ENCODE peak calls at places on chromosomes 12 and 14, in nine cellular contexts. Y, D, A, J, O, P, U, X and L are unnamed samples.

GRCh38 chr12:51262758-51263177 is 7.4 kb downstream of the SMAGP start:
- DNase-seq in D (peak), A (peak), P (peak), U (peak), Y (peak), O (no peak), X (no peak), J (no peak), L (peak)

GRCh38 chr12:97716356-97716755 is 253.8 kb downstream of the RMST start:
- DNase-seq in P (no peak), Y (peak), U (no peak), O (no peak), J (no peak), D (peak), A (no peak), X (no peak), L (peak)

GRCh38 chr14:101861464-101861863 is 100.0 kb downstream of the PPP2R5C start:
- DNase-seq in J (no peak), O (no peak), Y (no peak), X (no peak), U (no peak), D (no peak), P (no peak), A (no peak), L (no peak)

GRCh38 chr12:27161458-27162228 is 79.3 kb upstream of the C12orf71 start:
- DNase-seq in J (no peak), O (no peak), P (no peak), A (no peak), Y (no peak), U (no peak), D (no peak), X (no peak), L (no peak)

GRCh38 chr14:104882991-104883660 is 18.1 kb downstream of the CEP170B start:
- DNase-seq in J (no peak), D (no peak), X (no peak), O (no peak), A (no peak), Y (no peak), U (no peak), P (no peak), L (no peak)

GRCh38 chr14:101364503-101365328 is 196.6 kb upstream of the DIO3 start:
- DNase-seq in Y (no peak), D (no peak), J (no peak), X (no peak), A (no peak), U (no peak), O (peak), P (no peak), L (peak)

GRCh38 chr14:91753501-91754128 is 21.7 kb upstream of the CATSPERB start:
- DNase-seq in O (no peak), P (no peak), U (no peak), X (no peak), Y (peak), D (no peak), J (peak), A (no peak), L (no peak)

GRCh38 chr14:101726954-101727302 is 34.6 kb upstream of the PPP2R5C start:
- DNase-seq in O (no peak), U (no peak), J (no peak), D (no peak), Y (no peak), A (no peak), P (no peak), X (no peak), L (no peak)

GRCh38 chr14:102487204-102487577 is 22.4 kb downstream of the ANKRD9 start:
- DNase-seq in J (no peak), P (peak), D (no peak), A (no peak), U (no peak), O (no peak), X (no peak), Y (no peak), L (no peak)

GRCh38 chr14:71464840-71465239 is 467.4 kb upstream of the RGS6 start:
- DNase-seq in U (no peak), Y (no peak), J (no peak), A (no peak), X (no peak), O (no peak), D (no peak), P (no peak), L (no peak)

GRCh38 chr12:65608319-65608916 is 215.9 kb upstream of the HMGA2 start:
- DNase-seq in D (no peak), X (no peak), O (no peak), J (no peak), Y (peak), P (peak), A (no peak), U (peak), L (no peak)

GRCh38 chr12:10211975-10212622 is 578 bp upstream of the GABARAPL1 start:
- DNase-seq in U (peak), D (peak), X (no peak), P (peak), Y (peak), J (no peak), A (peak), O (peak), L (peak)

GRCh38 chr14:59069455-59069854 is 119.0 kb upstream of the DAAM1 start:
- DNase-seq in U (no peak), Y (no peak), D (no peak), A (no peak), X (no peak), P (no peak), J (no peak), O (no peak), L (no peak)

GRCh38 chr14:30355431-30355913 is 203.5 kb upstream of the G2E3 start:
- DNase-seq in J (peak), X (no peak), P (peak), D (peak), U (no peak), Y (peak), O (peak), A (peak), L (no peak)

GRCh38 chr12:99600388-99600787 is 47.2 kb upstream of the GARIN6 start:
- DNase-seq in U (no peak), Y (no peak), P (no peak), D (peak), A (no peak), X (peak), J (peak), O (no peak), L (peak)

GRCh38 chr12:106764738-106765137 is 9.7 kb upstream of the RIC8B start:
- DNase-seq in P (no peak), A (no peak), O (no peak), Y (no peak), X (no peak), U (no peak), J (no peak), D (no peak), L (no peak)

GRCh38 chr12:119589087-119589486 is 4.5 kb upstream of the TMEM233 start:
- DNase-seq in O (no peak), J (no peak), A (no peak), P (peak), Y (peak), U (no peak), X (no peak), D (no peak), L (no peak)

GRCh38 chr12:114440450-114441383 is 34.8 kb upstream of the TBX5 start:
- DNase-seq in U (peak), A (no peak), J (peak), X (no peak), P (no peak), O (no peak), Y (peak), D (no peak), L (peak)

GRCh38 chr12:70427611-70428010 is 61.5 kb downstream of the KCNMB4 start:
- DNase-seq in U (no peak), O (no peak), J (no peak), Y (no peak), D (no peak), X (no peak), P (no peak), A (no peak), L (no peak)

GRCh38 chr14:77882631-77883030 is 82.7 kb downstream of the ADCK1 start:
- DNase-seq in J (peak), P (no peak), Y (no peak), X (no peak), A (no peak), O (no peak), U (peak), D (peak), L (no peak)

GRCh38 chr12:75439048-75439447 is 41.5 kb upstream of the GLIPR1 start:
- DNase-seq in A (no peak), X (no peak), J (no peak), P (peak), Y (no peak), D (no peak), O (no peak), U (no peak), L (no peak)